ENCODE peak calls at places on chromosomes 1 and 21, in five cellular contexts. One of them, this sample, is unnamed.

GRCh38 chr1:216807696-216808095 is 84.5 kb upstream of the ESRRG start:
- DNase-seq in A673: no peak
- DNase-seq in left lung: no peak
- DNase-seq in pancreas: no peak
- DNase-seq in PC-9: no peak
- DNase-seq in this sample: no peak

GRCh38 chr1:170660281-170660713 is 3.6 kb upstream of the PRRX1 start:
- DNase-seq in A673: no peak
- DNase-seq in left lung: no peak
- DNase-seq in pancreas: no peak
- DNase-seq in PC-9: no peak
- DNase-seq in this sample: no peak

GRCh38 chr1:51249445-51249844 is 13.4 kb downstream of the RNF11 start:
- DNase-seq in A673: no peak
- DNase-seq in left lung: no peak
- DNase-seq in pancreas: no peak
- DNase-seq in PC-9: no peak
- DNase-seq in this sample: no peak

GRCh38 chr1:215279682-215280081 is 197.1 kb downstream of the KCNK2 start:
- DNase-seq in A673: no peak
- DNase-seq in left lung: no peak
- DNase-seq in pancreas: no peak
- DNase-seq in PC-9: no peak
- DNase-seq in this sample: no peak

GRCh38 chr1:158060001-158060400 is 66.6 kb downstream of the KIRREL1 start:
- DNase-seq in A673: no peak
- DNase-seq in left lung: no peak
- DNase-seq in pancreas: no peak
- DNase-seq in PC-9: no peak
- DNase-seq in this sample: no peak

GRCh38 chr1:40872266-40872665 is 10.1 kb upstream of the CITED4 start:
- DNase-seq in A673: peak; percentile 56
- DNase-seq in left lung: no peak
- DNase-seq in pancreas: no peak
- DNase-seq in PC-9: no peak
- DNase-seq in this sample: no peak

GRCh38 chr1:183467687-183468086 is 4.6 kb upstream of the SMG7 start:
- DNase-seq in A673: no peak
- DNase-seq in left lung: no peak
- DNase-seq in pancreas: no peak
- DNase-seq in PC-9: peak; percentile 92
- DNase-seq in this sample: no peak

GRCh38 chr1:15760520-15761211 is 2.1 kb downstream of the FBLIM1 start:
- DNase-seq in A673: peak; percentile 81
- DNase-seq in left lung: no peak
- DNase-seq in pancreas: no peak
- DNase-seq in PC-9: no peak
- DNase-seq in this sample: peak; percentile 87

GRCh38 chr1:171965802-171966201 is 124.5 kb downstream of the DNM3 start:
- DNase-seq in A673: no peak
- DNase-seq in left lung: no peak
- DNase-seq in pancreas: no peak
- DNase-seq in PC-9: no peak
- DNase-seq in this sample: no peak

GRCh38 chr1:11752359-11753208 is 9.4 kb upstream of the C1orf167 start:
- DNase-seq in A673: peak; percentile 35
- DNase-seq in left lung: no peak
- DNase-seq in pancreas: no peak
- DNase-seq in PC-9: no peak
- DNase-seq in this sample: no peak

GRCh38 chr1:168945870-168946269 is 160.6 kb upstream of the ATP1B1 start:
- DNase-seq in A673: no peak
- DNase-seq in left lung: no peak
- DNase-seq in pancreas: peak; percentile 62
- DNase-seq in PC-9: no peak
- DNase-seq in this sample: peak; percentile 63

GRCh38 chr1:169874229-169874628 is 19.5 kb downstream of the SCYL3 start:
- DNase-seq in A673: no peak
- DNase-seq in left lung: no peak
- DNase-seq in pancreas: no peak
- DNase-seq in PC-9: no peak
- DNase-seq in this sample: no peak

GRCh38 chr21:44392916-44393315 is 39.5 kb downstream of the TRPM2 start:
- DNase-seq in A673: no peak
- DNase-seq in left lung: no peak
- DNase-seq in pancreas: no peak
- DNase-seq in PC-9: no peak
- DNase-seq in this sample: no peak

GRCh38 chr1:40907899-40908298 is 45.7 kb upstream of the CITED4 start:
- DNase-seq in A673: no peak
- DNase-seq in left lung: no peak
- DNase-seq in pancreas: no peak
- DNase-seq in PC-9: no peak
- DNase-seq in this sample: no peak

GRCh38 chr1:201205036-201205435 is 14.4 kb downstream of the IGFN1 start:
- DNase-seq in A673: no peak
- DNase-seq in left lung: peak; percentile 60
- DNase-seq in pancreas: no peak
- DNase-seq in PC-9: no peak
- DNase-seq in this sample: no peak

GRCh38 chr1:198763298-198763714 is 124.5 kb downstream of the PTPRC start:
- DNase-seq in A673: peak; percentile 67
- DNase-seq in left lung: no peak
- DNase-seq in pancreas: no peak
- DNase-seq in PC-9: no peak
- DNase-seq in this sample: no peak

GRCh38 chr1:29471487-29472313 is 235.4 kb downstream of the PTPRU start:
- DNase-seq in A673: no peak
- DNase-seq in left lung: no peak
- DNase-seq in pancreas: no peak
- DNase-seq in PC-9: no peak
- DNase-seq in this sample: no peak

GRCh38 chr1:51697160-51697559 is 80.3 kb downstream of the OSBPL9 start:
- DNase-seq in A673: no peak
- DNase-seq in left lung: no peak
- DNase-seq in pancreas: no peak
- DNase-seq in PC-9: peak; percentile 53
- DNase-seq in this sample: no peak

GRCh38 chr1:236535656-236536293 is 12.0 kb downstream of the LGALS8 start:
- DNase-seq in A673: peak; percentile 78
- DNase-seq in left lung: no peak
- DNase-seq in pancreas: no peak
- DNase-seq in PC-9: no peak
- DNase-seq in this sample: no peak

GRCh38 chr1:18618546-18619466 is 11.8 kb upstream of the PAX7 start:
- DNase-seq in A673: peak; percentile 81
- DNase-seq in left lung: no peak
- DNase-seq in pancreas: no peak
- DNase-seq in PC-9: peak; percentile 82
- DNase-seq in this sample: no peak

GRCh38 chr1:196609114-196609737 is 986 bp upstream of the KCNT2 start:
- DNase-seq in A673: no peak
- DNase-seq in left lung: peak; percentile 24
- DNase-seq in pancreas: no peak
- DNase-seq in PC-9: no peak
- DNase-seq in this sample: no peak

GRCh38 chr1:204295666-204296065 is 64.1 kb downstream of the PLEKHA6 start:
- DNase-seq in A673: no peak
- DNase-seq in left lung: no peak
- DNase-seq in pancreas: no peak
- DNase-seq in PC-9: peak; percentile 74
- DNase-seq in this sample: peak; percentile 76

GRCh38 chr1:28580706-28581530 is 11.1 kb upstream of the RAB42 start:
- DNase-seq in A673: peak; percentile 58
- DNase-seq in left lung: no peak
- DNase-seq in pancreas: peak; percentile 34
- DNase-seq in PC-9: no peak
- DNase-seq in this sample: no peak

GRCh38 chr1:108561731-108562326 is 1.9 kb downstream of the EEIG2 start:
- DNase-seq in A673: peak; percentile 68
- DNase-seq in left lung: peak; percentile 92
- DNase-seq in pancreas: peak; percentile 80
- DNase-seq in PC-9: peak; percentile 83
- DNase-seq in this sample: peak; percentile 68

GRCh38 chr1:7404046-7404742 is 366.9 kb upstream of the VAMP3 start:
- DNase-seq in A673: no peak
- DNase-seq in left lung: no peak
- DNase-seq in pancreas: no peak
- DNase-seq in PC-9: no peak
- DNase-seq in this sample: peak; percentile 39

GRCh38 chr21:38386967-38387366 is 111.3 kb downstream of the ERG start:
- DNase-seq in A673: no peak
- DNase-seq in left lung: peak; percentile 60
- DNase-seq in pancreas: no peak
- DNase-seq in PC-9: no peak
- DNase-seq in this sample: no peak

GRCh38 chr1:239274242-239274830 is 112.0 kb upstream of the CHRM3 start:
- DNase-seq in A673: no peak
- DNase-seq in left lung: no peak
- DNase-seq in pancreas: no peak
- DNase-seq in PC-9: no peak
- DNase-seq in this sample: no peak

GRCh38 chr1:115176189-115176588 is 86.9 kb upstream of the TSPAN2 start:
- DNase-seq in A673: no peak
- DNase-seq in left lung: no peak
- DNase-seq in pancreas: no peak
- DNase-seq in PC-9: no peak
- DNase-seq in this sample: no peak
- TF ChIP-seq CTCF in A673: no peak
- TF ChIP-seq CTCF in left lung: no peak
- TF ChIP-seq CTCF in pancreas: no peak
- TF ChIP-seq CTCF in PC-9: no peak
- TF ChIP-seq CTCF in this sample: no peak

GRCh38 chr1:36322786-36323635 is 434 bp downstream of the EVA1B start:
- DNase-seq in A673: no peak
- DNase-seq in left lung: peak; percentile 90
- DNase-seq in pancreas: peak; percentile 55
- DNase-seq in PC-9: no peak
- DNase-seq in this sample: peak; percentile 63

GRCh38 chr1:36322085-36322785 is 1.2 kb downstream of the EVA1B start:
- DNase-seq in A673: no peak
- DNase-seq in left lung: peak; percentile 81
- DNase-seq in pancreas: no peak
- DNase-seq in PC-9: no peak
- DNase-seq in this sample: no peak

GRCh38 chr1:36324322-36324802 is 917 bp upstream of the EVA1B start:
- DNase-seq in A673: no peak
- DNase-seq in left lung: no peak
- DNase-seq in pancreas: no peak
- DNase-seq in PC-9: no peak
- DNase-seq in this sample: no peak

GRCh38 chr1:36321119-36321951 is 2.1 kb downstream of the EVA1B start:
- DNase-seq in A673: no peak
- DNase-seq in left lung: peak; percentile 91
- DNase-seq in pancreas: no peak
- DNase-seq in PC-9: no peak
- DNase-seq in this sample: peak; percentile 91

DNA sequence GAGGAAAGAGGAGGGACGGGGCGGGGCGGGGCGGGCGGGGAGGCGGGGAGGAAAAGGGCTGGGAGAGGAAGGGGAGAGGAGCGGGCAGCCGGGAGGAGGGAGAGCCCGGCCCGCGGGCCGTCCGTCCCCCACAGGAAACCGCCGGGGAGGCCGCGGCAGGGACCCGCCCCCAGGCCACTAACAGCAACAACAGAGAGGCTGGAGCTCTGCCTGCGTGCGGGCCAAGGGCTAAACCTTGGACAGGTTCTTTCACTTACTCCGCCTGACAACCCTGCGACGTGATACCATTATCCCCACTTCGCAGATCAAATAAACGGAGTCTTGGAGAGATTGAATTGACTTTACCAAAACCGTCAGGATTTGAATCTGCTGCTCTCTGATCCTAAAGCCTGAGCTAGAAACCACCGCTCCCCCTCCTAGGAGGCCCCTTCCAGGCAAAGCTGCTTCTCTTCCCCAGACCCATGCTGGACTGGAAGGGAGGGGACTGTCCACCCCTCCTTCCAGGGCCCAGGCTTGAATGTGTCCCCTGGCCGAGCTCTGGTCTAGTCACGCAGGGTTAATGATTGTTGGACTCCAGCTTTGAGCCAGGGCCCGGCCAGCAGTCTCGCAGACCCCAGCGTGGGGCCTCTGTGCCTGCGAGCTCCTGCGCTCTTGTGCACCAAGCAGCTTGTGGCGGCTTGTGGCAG is at the start of gene EVA1B:
- DNase-seq in A673: peak; percentile 67
- DNase-seq in left lung: peak; percentile 94
- DNase-seq in pancreas: peak; percentile 63
- DNase-seq in PC-9: no peak
- DNase-seq in this sample: peak; percentile 94
- H3K4me1 ChIP-seq in A673: peaks cover 12% of the 10 kb centered on the region
- H3K4me1 ChIP-seq in left lung: peaks cover 12% of the 10 kb centered on the region
- H3K4me1 ChIP-seq in pancreas: no peaks in the 10 kb centered on the region
- H3K4me1 ChIP-seq in PC-9: no peaks in the 10 kb centered on the region
- H3K4me1 ChIP-seq in this sample: peaks cover 6% of the 10 kb centered on the region

GRCh38 chr1:2812939-2813653 is 11.6 kb upstream of the TTC34 start:
- DNase-seq in A673: no peak
- DNase-seq in left lung: peak; percentile 65
- DNase-seq in pancreas: no peak
- DNase-seq in PC-9: no peak
- DNase-seq in this sample: no peak

GRCh38 chr1:2816786-2817185 is 15.3 kb upstream of the TTC34 start:
- DNase-seq in A673: no peak
- DNase-seq in left lung: peak; percentile 36
- DNase-seq in pancreas: no peak
- DNase-seq in PC-9: no peak
- DNase-seq in this sample: no peak

GRCh38 chr1:2814511-2815075 is 13.1 kb upstream of the TTC34 start:
- DNase-seq in A673: no peak
- DNase-seq in left lung: peak; percentile 44
- DNase-seq in pancreas: no peak
- DNase-seq in PC-9: no peak
- DNase-seq in this sample: no peak

GRCh38 chr1:2817784-2818564 is 16.5 kb upstream of the TTC34 start:
- DNase-seq in A673: no peak
- DNase-seq in left lung: peak; percentile 45
- DNase-seq in pancreas: no peak
- DNase-seq in PC-9: no peak
- DNase-seq in this sample: no peak

DNA sequence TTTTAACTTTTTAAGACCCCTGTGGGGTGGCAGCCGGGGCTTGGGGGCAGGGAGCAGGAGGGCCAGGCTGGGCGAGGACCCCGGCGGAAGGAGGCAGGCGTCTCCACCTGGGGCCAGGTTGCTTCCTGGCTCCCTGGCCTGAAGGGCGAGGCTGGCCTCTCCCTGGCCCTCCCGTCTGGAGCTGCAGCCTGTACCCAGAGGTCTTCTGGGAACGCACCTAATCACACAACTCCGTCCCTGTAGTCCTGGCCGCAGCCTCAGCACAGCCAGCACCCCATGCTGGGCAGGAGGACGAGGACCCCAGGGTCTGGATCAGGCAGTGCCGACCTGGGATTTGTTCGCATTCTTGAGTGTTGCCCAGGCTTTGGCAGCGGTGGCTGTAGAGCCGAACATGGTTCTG is 14.1 kb upstream of the TTC34 start:
- DNase-seq in A673: no peak
- DNase-seq in left lung: peak; percentile 73
- DNase-seq in pancreas: no peak
- DNase-seq in PC-9: no peak
- DNase-seq in this sample: no peak
- H3K9me3 ChIP-seq in A673: peaks cover 8% of the 10 kb centered on the region
- H3K9me3 ChIP-seq in left lung: peaks cover 13% of the 10 kb centered on the region
- H3K9me3 ChIP-seq in pancreas: no peaks in the 10 kb centered on the region
- H3K9me3 ChIP-seq in PC-9: no peaks in the 10 kb centered on the region
- H3K9me3 ChIP-seq in this sample: peaks cover 20% of the 10 kb centered on the region

GRCh38 chr1:34864759-34865158 is 5.2 kb upstream of the SMIM12 start:
- DNase-seq in A673: no peak
- DNase-seq in left lung: no peak
- DNase-seq in pancreas: no peak
- DNase-seq in PC-9: no peak
- DNase-seq in this sample: no peak
- TF ChIP-seq CTCF in A673: no peak
- TF ChIP-seq CTCF in left lung: no peak
- TF ChIP-seq CTCF in pancreas: no peak
- TF ChIP-seq CTCF in PC-9: no peak
- TF ChIP-seq CTCF in this sample: no peak